ENCODE peak calls at places on chromosomes 2 and 18, in four cellular contexts. One of them, this sample, is unnamed.

GRCh38 chr18:63150942-63151421 is 168.6 kb downstream of the BCL2 start:
- DNase-seq in breast epithelium: no peak
- DNase-seq in upper lobe of left lung: no peak
- DNase-seq in HepG2: no peak
- DNase-seq in this sample: no peak

GRCh38 chr2:215410932-215411285 is 25.0 kb downstream of the FN1 start:
- DNase-seq in breast epithelium: no peak
- DNase-seq in HepG2: peak
- DNase-seq in upper lobe of left lung: no peak
- DNase-seq in this sample: no peak

GRCh38 chr2:241821460-241822263 is 12.7 kb downstream of the NEU4 start:
- DNase-seq in breast epithelium: peak
- DNase-seq in HepG2: no peak
- DNase-seq in upper lobe of left lung: peak
- DNase-seq in this sample: no peak

GRCh38 chr18:59067873-59068272 is 71.8 kb upstream of the SEC11C start:
- DNase-seq in HepG2: no peak
- DNase-seq in breast epithelium: no peak
- DNase-seq in upper lobe of left lung: no peak
- DNase-seq in this sample: no peak

GRCh38 chr2:36516136-36516870 is 81.7 kb downstream of the FEZ2 start:
- DNase-seq in breast epithelium: no peak
- DNase-seq in HepG2: no peak
- DNase-seq in upper lobe of left lung: no peak
- DNase-seq in this sample: no peak

GRCh38 chr18:42131044-42131939 is 176.3 kb downstream of the PIK3C3 start:
- DNase-seq in HepG2: no peak
- DNase-seq in upper lobe of left lung: no peak
- DNase-seq in breast epithelium: no peak
- DNase-seq in this sample: no peak

GRCh38 chr18:5420909-5421308 is 122.9 kb downstream of the EPB41L3 start:
- DNase-seq in upper lobe of left lung: no peak
- DNase-seq in breast epithelium: no peak
- DNase-seq in HepG2: no peak
- DNase-seq in this sample: no peak

GRCh38 chr18:24734058-24734457 is 273.6 kb downstream of the HRH4 start:
- DNase-seq in breast epithelium: no peak
- DNase-seq in HepG2: peak
- DNase-seq in upper lobe of left lung: no peak
- DNase-seq in this sample: no peak

GRCh38 chr2:75605770-75606535 is 40.6 kb upstream of the MRPL19 start:
- DNase-seq in upper lobe of left lung: no peak
- DNase-seq in breast epithelium: no peak
- DNase-seq in HepG2: peak
- DNase-seq in this sample: no peak

GRCh38 chr2:44668336-44668735 is 273.2 kb upstream of the SIX3 start:
- DNase-seq in upper lobe of left lung: no peak
- DNase-seq in HepG2: peak
- DNase-seq in breast epithelium: no peak
- DNase-seq in this sample: no peak

GRCh38 chr2:190693533-190694226 is 44.8 kb downstream of the NAB1 start:
- DNase-seq in breast epithelium: no peak
- DNase-seq in upper lobe of left lung: no peak
- DNase-seq in HepG2: no peak
- DNase-seq in this sample: no peak

GRCh38 chr2:113278812-113279139 is at the start of gene PAX8:
- DNase-seq in upper lobe of left lung: peak
- DNase-seq in HepG2: no peak
- DNase-seq in breast epithelium: no peak
- DNase-seq in this sample: no peak

GRCh38 chr2:3470166-3470651 is 49.1 kb downstream of the ADI1 start:
- DNase-seq in breast epithelium: peak
- DNase-seq in upper lobe of left lung: no peak
- DNase-seq in HepG2: no peak
- DNase-seq in this sample: no peak

GRCh38 chr18:63974991-63975390 is 5.1 kb downstream of the SERPINB8 start:
- DNase-seq in breast epithelium: no peak
- DNase-seq in upper lobe of left lung: no peak
- DNase-seq in HepG2: peak
- DNase-seq in this sample: no peak

GRCh38 chr18:69872661-69873060 is 75.0 kb downstream of the CD226 start:
- DNase-seq in upper lobe of left lung: no peak
- DNase-seq in HepG2: no peak
- DNase-seq in breast epithelium: no peak
- DNase-seq in this sample: no peak

DNA sequence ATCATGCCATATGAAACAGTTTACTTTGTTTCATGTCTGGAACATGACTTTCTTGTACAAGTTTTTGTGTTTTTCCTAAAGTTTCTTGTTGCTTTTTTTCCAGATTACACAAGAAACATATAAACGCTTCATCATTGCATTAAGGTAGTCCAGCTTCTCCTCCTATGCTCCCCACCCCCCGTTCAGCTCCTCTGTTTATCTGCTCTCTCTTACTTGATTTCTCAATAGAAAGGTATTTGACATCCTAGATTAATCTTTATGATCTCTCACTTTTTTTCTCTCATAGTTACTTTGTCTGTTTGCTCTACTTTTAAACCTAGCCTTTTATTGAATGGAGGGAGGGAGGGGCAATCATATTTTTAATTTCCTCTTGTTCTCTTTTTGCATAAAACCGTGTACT is 25.3 kb downstream of the SLC40A1 start:
- DNase-seq in upper lobe of left lung: no peak
- DNase-seq in HepG2: peak
- DNase-seq in breast epithelium: no peak
- DNase-seq in this sample: no peak
- TF ChIP-seq POLR2AphosphoS5 in upper lobe of left lung: no peak
- TF ChIP-seq POLR2AphosphoS5 in HepG2: no peak
- TF ChIP-seq POLR2AphosphoS5 in breast epithelium: no peak
- TF ChIP-seq POLR2AphosphoS5 in this sample: no peak

GRCh38 chr2:120239488-120240287 is 13.0 kb upstream of the RALB start:
- DNase-seq in breast epithelium: no peak
- DNase-seq in upper lobe of left lung: no peak
- DNase-seq in HepG2: peak
- DNase-seq in this sample: no peak
- TF ChIP-seq POLR2A in breast epithelium: no peak
- TF ChIP-seq POLR2A in upper lobe of left lung: no peak
- TF ChIP-seq POLR2A in HepG2: no peak
- TF ChIP-seq POLR2A in this sample: no peak

GRCh38 chr2:207341114-207341750 is 175.5 kb upstream of the KLF7 start:
- DNase-seq in upper lobe of left lung: no peak
- DNase-seq in breast epithelium: no peak
- DNase-seq in HepG2: no peak
- DNase-seq in this sample: no peak
- TF ChIP-seq POLR2AphosphoS5 in upper lobe of left lung: no peak
- TF ChIP-seq POLR2AphosphoS5 in breast epithelium: no peak
- TF ChIP-seq POLR2AphosphoS5 in HepG2: no peak
- TF ChIP-seq POLR2AphosphoS5 in this sample: no peak

GRCh38 chr2:41707790-41708451 is 339.9 kb upstream of the PKDCC start:
- DNase-seq in breast epithelium: no peak
- DNase-seq in HepG2: no peak
- DNase-seq in upper lobe of left lung: no peak
- DNase-seq in this sample: no peak

GRCh38 chr2:41706261-41706660 is 341.6 kb upstream of the PKDCC start:
- DNase-seq in breast epithelium: no peak
- DNase-seq in upper lobe of left lung: no peak
- DNase-seq in HepG2: no peak
- DNase-seq in this sample: no peak

GRCh38 chr2:41711736-41712135 is 336.1 kb upstream of the PKDCC start:
- DNase-seq in breast epithelium: no peak
- DNase-seq in upper lobe of left lung: no peak
- DNase-seq in HepG2: peak
- DNase-seq in this sample: no peak

GRCh38 chr2:41710944-41711343 is 336.9 kb upstream of the PKDCC start:
- DNase-seq in HepG2: no peak
- DNase-seq in breast epithelium: no peak
- DNase-seq in upper lobe of left lung: no peak
- DNase-seq in this sample: no peak

GRCh38 chr2:41709702-41710599 is 337.9 kb upstream of the PKDCC start:
- DNase-seq in upper lobe of left lung: no peak
- DNase-seq in HepG2: no peak
- DNase-seq in breast epithelium: no peak
- DNase-seq in this sample: no peak
- TF ChIP-seq POLR2A in upper lobe of left lung: no peak
- TF ChIP-seq POLR2A in HepG2: no peak
- TF ChIP-seq POLR2A in breast epithelium: no peak
- TF ChIP-seq POLR2A in this sample: no peak

GRCh38 chr2:10382313-10383061 is 65.6 kb downstream of the ODC1 start:
- DNase-seq in upper lobe of left lung: no peak
- DNase-seq in HepG2: no peak
- DNase-seq in breast epithelium: no peak
- DNase-seq in this sample: no peak
- TF ChIP-seq POLR2AphosphoS5 in upper lobe of left lung: no peak
- TF ChIP-seq POLR2AphosphoS5 in HepG2: no peak
- TF ChIP-seq POLR2AphosphoS5 in breast epithelium: no peak
- TF ChIP-seq POLR2AphosphoS5 in this sample: no peak

DNA sequence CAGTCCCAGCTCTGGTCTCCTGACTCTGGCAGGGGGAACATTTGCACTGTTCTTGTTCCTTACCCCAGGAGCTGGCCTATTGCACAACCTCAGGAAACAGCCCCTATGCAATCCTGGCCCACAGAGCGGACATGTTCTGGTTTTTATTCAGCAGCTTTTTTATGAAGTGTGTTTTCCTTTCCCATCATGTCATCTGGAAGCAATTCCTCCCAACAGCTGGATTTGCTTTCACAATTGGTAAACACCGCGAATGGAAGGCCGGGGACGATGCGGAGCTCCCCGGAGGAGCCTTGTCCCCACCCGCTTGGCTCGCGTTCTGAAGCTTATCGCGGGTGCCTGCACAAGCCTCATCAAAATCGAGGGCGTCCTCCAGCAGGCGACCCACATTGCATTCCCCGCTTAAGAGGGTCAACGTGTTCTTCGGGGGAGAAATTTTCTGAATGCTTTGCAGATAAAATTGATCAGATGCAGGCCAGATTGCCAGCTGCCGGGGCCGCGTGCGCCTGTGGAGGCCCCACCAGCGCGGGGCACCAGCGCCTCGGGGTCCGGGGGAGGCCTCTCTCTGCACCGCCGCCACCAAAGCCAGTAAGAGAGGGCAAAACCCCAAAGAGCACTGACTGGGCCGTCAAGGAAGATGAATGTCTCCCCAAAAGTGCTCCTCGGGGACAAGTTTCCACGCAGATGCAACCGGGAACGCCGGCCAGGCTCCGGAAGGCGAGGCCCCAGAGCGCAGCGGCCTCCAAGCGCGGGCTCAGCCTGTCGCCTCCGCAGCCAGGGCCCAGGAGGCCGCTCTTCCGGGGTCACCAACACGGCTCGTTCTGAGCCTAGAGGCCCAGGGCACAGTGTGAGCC is 60.3 kb upstream of the SP3 start:
- DNase-seq in upper lobe of left lung: peak
- DNase-seq in HepG2: peak
- DNase-seq in breast epithelium: no peak
- DNase-seq in this sample: no peak
- TF ChIP-seq POLR2A in upper lobe of left lung: peak
- TF ChIP-seq POLR2A in HepG2: no peak
- TF ChIP-seq POLR2A in breast epithelium: no peak
- TF ChIP-seq POLR2A in this sample: no peak